ENCODE peak calls at places on chromosomes 11 and 22, in eight cellular contexts. One of them, this sample, is unnamed.
A peak's percentile ranks its signal among the peaks of the same experiment; 100 is the strongest.

GRCh38 chr11:76550781-76551180 is 106.0 kb downstream of the EMSY start:
- DNase-seq in stimulated activated CD4-positive, alpha-beta T cell treated with anti-CD3 and anti-CD28 coated beads, Interleukin-12 subunit alpha, Interleukin-12 subunit beta, amount 100 ng/mL, for 4 hours: no peak
- DNase-seq in NCI-H1092: no peak
- DNase-seq in germinal center: no peak
- DNase-seq in activated CD4-positive, CD25-positive, alpha-beta regulatory T cell treated with anti-CD3 and anti-CD28 coated beads, Interleukin-2, amount 50 U/mL, for 16 hours: no peak
- DNase-seq in right atrium auricular region: no peak
- DNase-seq in activated CD8-positive, alpha-beta memory T cell treated with anti-CD3 and anti-CD28 coated beads for 1 hour: no peak
- DNase-seq in HTR-8/SVneo: no peak
- DNase-seq in this sample: no peak

GRCh38 chr11:128735935-128736610 is 42.2 kb downstream of the FLI1 start:
- DNase-seq in stimulated activated CD4-positive, alpha-beta T cell treated with anti-CD3 and anti-CD28 coated beads, Interleukin-12 subunit alpha, Interleukin-12 subunit beta, amount 100 ng/mL, for 4 hours: no peak
- DNase-seq in NCI-H1092: no peak
- DNase-seq in germinal center: peak; percentile 59
- DNase-seq in activated CD4-positive, CD25-positive, alpha-beta regulatory T cell treated with anti-CD3 and anti-CD28 coated beads, Interleukin-2, amount 50 U/mL, for 16 hours: no peak
- DNase-seq in right atrium auricular region: no peak
- DNase-seq in activated CD8-positive, alpha-beta memory T cell treated with anti-CD3 and anti-CD28 coated beads for 1 hour: no peak
- DNase-seq in HTR-8/SVneo: no peak
- DNase-seq in this sample: no peak

GRCh38 chr22:39205344-39206021 is 39.3 kb downstream of the PDGFB start:
- DNase-seq in stimulated activated CD4-positive, alpha-beta T cell treated with anti-CD3 and anti-CD28 coated beads, Interleukin-12 subunit alpha, Interleukin-12 subunit beta, amount 100 ng/mL, for 4 hours: no peak
- DNase-seq in NCI-H1092: no peak
- DNase-seq in germinal center: no peak
- DNase-seq in activated CD4-positive, CD25-positive, alpha-beta regulatory T cell treated with anti-CD3 and anti-CD28 coated beads, Interleukin-2, amount 50 U/mL, for 16 hours: no peak
- DNase-seq in right atrium auricular region: no peak
- DNase-seq in activated CD8-positive, alpha-beta memory T cell treated with anti-CD3 and anti-CD28 coated beads for 1 hour: peak; percentile 14
- DNase-seq in HTR-8/SVneo: peak; percentile 79
- DNase-seq in this sample: no peak

GRCh38 chr11:69636512-69636866 is 4.5 kb upstream of the CCND1 start:
- DNase-seq in stimulated activated CD4-positive, alpha-beta T cell treated with anti-CD3 and anti-CD28 coated beads, Interleukin-12 subunit alpha, Interleukin-12 subunit beta, amount 100 ng/mL, for 4 hours: no peak
- DNase-seq in NCI-H1092: peak; percentile 30
- DNase-seq in germinal center: no peak
- DNase-seq in activated CD4-positive, CD25-positive, alpha-beta regulatory T cell treated with anti-CD3 and anti-CD28 coated beads, Interleukin-2, amount 50 U/mL, for 16 hours: no peak
- DNase-seq in right atrium auricular region: peak; percentile 86
- DNase-seq in activated CD8-positive, alpha-beta memory T cell treated with anti-CD3 and anti-CD28 coated beads for 1 hour: no peak
- DNase-seq in HTR-8/SVneo: peak; percentile 69
- DNase-seq in this sample: peak; percentile 84

GRCh38 chr11:72041364-72042058 is 38.8 kb downstream of the NUMA1 start:
- DNase-seq in stimulated activated CD4-positive, alpha-beta T cell treated with anti-CD3 and anti-CD28 coated beads, Interleukin-12 subunit alpha, Interleukin-12 subunit beta, amount 100 ng/mL, for 4 hours: peak; percentile 25
- DNase-seq in NCI-H1092: peak; percentile 84
- DNase-seq in germinal center: peak; percentile 37
- DNase-seq in activated CD4-positive, CD25-positive, alpha-beta regulatory T cell treated with anti-CD3 and anti-CD28 coated beads, Interleukin-2, amount 50 U/mL, for 16 hours: no peak
- DNase-seq in right atrium auricular region: peak; percentile 74
- DNase-seq in activated CD8-positive, alpha-beta memory T cell treated with anti-CD3 and anti-CD28 coated beads for 1 hour: peak; percentile 13
- DNase-seq in HTR-8/SVneo: peak; percentile 49
- DNase-seq in this sample: peak; percentile 44

GRCh38 chr11:97850726-97851125 is 1170.0 kb upstream of the CNTN5 start:
- DNase-seq in stimulated activated CD4-positive, alpha-beta T cell treated with anti-CD3 and anti-CD28 coated beads, Interleukin-12 subunit alpha, Interleukin-12 subunit beta, amount 100 ng/mL, for 4 hours: no peak
- DNase-seq in NCI-H1092: no peak
- DNase-seq in germinal center: no peak
- DNase-seq in activated CD4-positive, CD25-positive, alpha-beta regulatory T cell treated with anti-CD3 and anti-CD28 coated beads, Interleukin-2, amount 50 U/mL, for 16 hours: no peak
- DNase-seq in right atrium auricular region: no peak
- DNase-seq in activated CD8-positive, alpha-beta memory T cell treated with anti-CD3 and anti-CD28 coated beads for 1 hour: no peak
- DNase-seq in HTR-8/SVneo: no peak
- DNase-seq in this sample: no peak

GRCh38 chr11:66636411-66636810 is 2.1 kb upstream of the RBM4 start:
- DNase-seq in stimulated activated CD4-positive, alpha-beta T cell treated with anti-CD3 and anti-CD28 coated beads, Interleukin-12 subunit alpha, Interleukin-12 subunit beta, amount 100 ng/mL, for 4 hours: no peak
- DNase-seq in NCI-H1092: no peak
- DNase-seq in germinal center: no peak
- DNase-seq in activated CD4-positive, CD25-positive, alpha-beta regulatory T cell treated with anti-CD3 and anti-CD28 coated beads, Interleukin-2, amount 50 U/mL, for 16 hours: no peak
- DNase-seq in right atrium auricular region: no peak
- DNase-seq in activated CD8-positive, alpha-beta memory T cell treated with anti-CD3 and anti-CD28 coated beads for 1 hour: no peak
- DNase-seq in HTR-8/SVneo: no peak
- DNase-seq in this sample: no peak

GRCh38 chr22:28017558-28017820 is 98.4 kb upstream of the PITPNB start:
- DNase-seq in stimulated activated CD4-positive, alpha-beta T cell treated with anti-CD3 and anti-CD28 coated beads, Interleukin-12 subunit alpha, Interleukin-12 subunit beta, amount 100 ng/mL, for 4 hours: no peak
- DNase-seq in NCI-H1092: no peak
- DNase-seq in germinal center: no peak
- DNase-seq in activated CD4-positive, CD25-positive, alpha-beta regulatory T cell treated with anti-CD3 and anti-CD28 coated beads, Interleukin-2, amount 50 U/mL, for 16 hours: no peak
- DNase-seq in right atrium auricular region: no peak
- DNase-seq in activated CD8-positive, alpha-beta memory T cell treated with anti-CD3 and anti-CD28 coated beads for 1 hour: no peak
- DNase-seq in HTR-8/SVneo: no peak
- DNase-seq in this sample: peak; percentile 6

GRCh38 chr11:74453373-74453975 is 13.9 kb downstream of the KCNE3 start:
- DNase-seq in stimulated activated CD4-positive, alpha-beta T cell treated with anti-CD3 and anti-CD28 coated beads, Interleukin-12 subunit alpha, Interleukin-12 subunit beta, amount 100 ng/mL, for 4 hours: peak; percentile 53
- DNase-seq in NCI-H1092: peak; percentile 44
- DNase-seq in germinal center: peak; percentile 66
- DNase-seq in activated CD4-positive, CD25-positive, alpha-beta regulatory T cell treated with anti-CD3 and anti-CD28 coated beads, Interleukin-2, amount 50 U/mL, for 16 hours: peak; percentile 28
- DNase-seq in right atrium auricular region: peak; percentile 72
- DNase-seq in activated CD8-positive, alpha-beta memory T cell treated with anti-CD3 and anti-CD28 coated beads for 1 hour: peak; percentile 46
- DNase-seq in HTR-8/SVneo: peak; percentile 67
- DNase-seq in this sample: peak; percentile 87

GRCh38 chr11:75328426-75329277 is 22.8 kb downstream of the ARRB1 start:
- DNase-seq in stimulated activated CD4-positive, alpha-beta T cell treated with anti-CD3 and anti-CD28 coated beads, Interleukin-12 subunit alpha, Interleukin-12 subunit beta, amount 100 ng/mL, for 4 hours: peak; percentile 28
- DNase-seq in NCI-H1092: peak; percentile 83
- DNase-seq in germinal center: no peak
- DNase-seq in activated CD4-positive, CD25-positive, alpha-beta regulatory T cell treated with anti-CD3 and anti-CD28 coated beads, Interleukin-2, amount 50 U/mL, for 16 hours: peak; percentile 19
- DNase-seq in right atrium auricular region: peak; percentile 83
- DNase-seq in activated CD8-positive, alpha-beta memory T cell treated with anti-CD3 and anti-CD28 coated beads for 1 hour: peak; percentile 22
- DNase-seq in HTR-8/SVneo: peak; percentile 69
- DNase-seq in this sample: peak; percentile 71

GRCh38 chr11:2302844-2303626 is 1.2 kb downstream of the TSPAN32 start:
- DNase-seq in stimulated activated CD4-positive, alpha-beta T cell treated with anti-CD3 and anti-CD28 coated beads, Interleukin-12 subunit alpha, Interleukin-12 subunit beta, amount 100 ng/mL, for 4 hours: no peak
- DNase-seq in NCI-H1092: no peak
- DNase-seq in germinal center: no peak
- DNase-seq in activated CD4-positive, CD25-positive, alpha-beta regulatory T cell treated with anti-CD3 and anti-CD28 coated beads, Interleukin-2, amount 50 U/mL, for 16 hours: no peak
- DNase-seq in right atrium auricular region: peak; percentile 49
- DNase-seq in activated CD8-positive, alpha-beta memory T cell treated with anti-CD3 and anti-CD28 coated beads for 1 hour: no peak
- DNase-seq in HTR-8/SVneo: no peak
- DNase-seq in this sample: no peak

GRCh38 chr11:84947970-84948600 is 679.1 kb downstream of the DLG2 start:
- DNase-seq in stimulated activated CD4-positive, alpha-beta T cell treated with anti-CD3 and anti-CD28 coated beads, Interleukin-12 subunit alpha, Interleukin-12 subunit beta, amount 100 ng/mL, for 4 hours: no peak
- DNase-seq in NCI-H1092: no peak
- DNase-seq in germinal center: no peak
- DNase-seq in activated CD4-positive, CD25-positive, alpha-beta regulatory T cell treated with anti-CD3 and anti-CD28 coated beads, Interleukin-2, amount 50 U/mL, for 16 hours: no peak
- DNase-seq in right atrium auricular region: no peak
- DNase-seq in activated CD8-positive, alpha-beta memory T cell treated with anti-CD3 and anti-CD28 coated beads for 1 hour: no peak
- DNase-seq in HTR-8/SVneo: no peak
- DNase-seq in this sample: peak; percentile 28

GRCh38 chr11:73240190-73240781 is 22.2 kb downstream of the P2RY2 start:
- DNase-seq in stimulated activated CD4-positive, alpha-beta T cell treated with anti-CD3 and anti-CD28 coated beads, Interleukin-12 subunit alpha, Interleukin-12 subunit beta, amount 100 ng/mL, for 4 hours: no peak
- DNase-seq in NCI-H1092: no peak
- DNase-seq in germinal center: no peak
- DNase-seq in activated CD4-positive, CD25-positive, alpha-beta regulatory T cell treated with anti-CD3 and anti-CD28 coated beads, Interleukin-2, amount 50 U/mL, for 16 hours: no peak
- DNase-seq in right atrium auricular region: peak; percentile 70
- DNase-seq in activated CD8-positive, alpha-beta memory T cell treated with anti-CD3 and anti-CD28 coated beads for 1 hour: no peak
- DNase-seq in HTR-8/SVneo: no peak
- DNase-seq in this sample: no peak

GRCh38 chr11:1708716-1709115 is 11.7 kb downstream of the KRTAP5-6 start:
- DNase-seq in stimulated activated CD4-positive, alpha-beta T cell treated with anti-CD3 and anti-CD28 coated beads, Interleukin-12 subunit alpha, Interleukin-12 subunit beta, amount 100 ng/mL, for 4 hours: no peak
- DNase-seq in NCI-H1092: no peak
- DNase-seq in germinal center: no peak
- DNase-seq in activated CD4-positive, CD25-positive, alpha-beta regulatory T cell treated with anti-CD3 and anti-CD28 coated beads, Interleukin-2, amount 50 U/mL, for 16 hours: no peak
- DNase-seq in right atrium auricular region: no peak
- DNase-seq in activated CD8-positive, alpha-beta memory T cell treated with anti-CD3 and anti-CD28 coated beads for 1 hour: no peak
- DNase-seq in HTR-8/SVneo: no peak
- DNase-seq in this sample: no peak

GRCh38 chr11:60206616-60207015 is 23.7 kb upstream of the MS4A6A start:
- DNase-seq in stimulated activated CD4-positive, alpha-beta T cell treated with anti-CD3 and anti-CD28 coated beads, Interleukin-12 subunit alpha, Interleukin-12 subunit beta, amount 100 ng/mL, for 4 hours: no peak
- DNase-seq in NCI-H1092: no peak
- DNase-seq in germinal center: no peak
- DNase-seq in activated CD4-positive, CD25-positive, alpha-beta regulatory T cell treated with anti-CD3 and anti-CD28 coated beads, Interleukin-2, amount 50 U/mL, for 16 hours: no peak
- DNase-seq in right atrium auricular region: no peak
- DNase-seq in activated CD8-positive, alpha-beta memory T cell treated with anti-CD3 and anti-CD28 coated beads for 1 hour: no peak
- DNase-seq in HTR-8/SVneo: no peak
- DNase-seq in this sample: no peak

GRCh38 chr22:38294193-38294592 is 21.4 kb upstream of the TMEM184B start:
- DNase-seq in stimulated activated CD4-positive, alpha-beta T cell treated with anti-CD3 and anti-CD28 coated beads, Interleukin-12 subunit alpha, Interleukin-12 subunit beta, amount 100 ng/mL, for 4 hours: no peak
- DNase-seq in NCI-H1092: no peak
- DNase-seq in germinal center: no peak
- DNase-seq in activated CD4-positive, CD25-positive, alpha-beta regulatory T cell treated with anti-CD3 and anti-CD28 coated beads, Interleukin-2, amount 50 U/mL, for 16 hours: no peak
- DNase-seq in right atrium auricular region: no peak
- DNase-seq in activated CD8-positive, alpha-beta memory T cell treated with anti-CD3 and anti-CD28 coated beads for 1 hour: no peak
- DNase-seq in HTR-8/SVneo: no peak
- DNase-seq in this sample: no peak

GRCh38 chr22:20463324-20464095 is 25.9 kb upstream of the SCARF2 start:
- DNase-seq in stimulated activated CD4-positive, alpha-beta T cell treated with anti-CD3 and anti-CD28 coated beads, Interleukin-12 subunit alpha, Interleukin-12 subunit beta, amount 100 ng/mL, for 4 hours: no peak
- DNase-seq in NCI-H1092: no peak
- DNase-seq in germinal center: peak; percentile 81
- DNase-seq in activated CD4-positive, CD25-positive, alpha-beta regulatory T cell treated with anti-CD3 and anti-CD28 coated beads, Interleukin-2, amount 50 U/mL, for 16 hours: no peak
- DNase-seq in right atrium auricular region: no peak
- DNase-seq in activated CD8-positive, alpha-beta memory T cell treated with anti-CD3 and anti-CD28 coated beads for 1 hour: no peak
- DNase-seq in HTR-8/SVneo: no peak
- DNase-seq in this sample: no peak